ENCODE peak calls at places on chromosomes 6 and 20, in nine cellular contexts. C is right lobe of liver; D is GM23248; Z is stomach; X is heart left ventricle; O is CD8-positive, alpha-beta T cell; T is mammary epithelial cell; P is H9; A is psoas muscle. R is an unnamed sample.

GRCh38 chr6:35161265-35161664 is 20.1 kb upstream of the TCP11 start:
- DNase-seq in C (no peak), A (no peak), O (no peak), P (no peak), D (no peak), Z (no peak), X (no peak), T (no peak), R (no peak)

GRCh38 chr6:6131492-6132109 is 124.9 kb upstream of the NRN1 start:
- DNase-seq in A (no peak), D (peak; percentile 57), C (no peak), P (peak; percentile 55), Z (no peak), O (no peak), X (no peak), T (peak; percentile 21), R (no peak)

GRCh38 chr20:46308258-46309157 is at the start of gene CDH22:
- DNase-seq in A (peak; percentile 55), C (no peak), X (peak; percentile 51), Z (peak; percentile 45), D (peak; percentile 65), P (peak; percentile 53), O (peak; percentile 13), T (no peak), R (no peak)

GRCh38 chr20:57061058-57061900 is 205.2 kb downstream of the BMP7 start:
- DNase-seq in O (no peak), T (peak; percentile 21), Z (no peak), X (no peak), A (no peak), D (peak; percentile 52), C (no peak), P (peak; percentile 78), R (no peak)

GRCh38 chr6:105029581-105029980 is 72.7 kb downstream of the LIN28B start:
- DNase-seq in D (no peak), X (no peak), Z (no peak), P (no peak), O (no peak), A (no peak), C (no peak), T (no peak), R (no peak)

GRCh38 chr6:106963544-106963943 is 11.0 kb downstream of the CD24 start:
- DNase-seq in P (no peak), O (no peak), C (no peak), Z (no peak), D (no peak), X (no peak), T (no peak), A (no peak), R (no peak)

GRCh38 chr6:26022166-26022510 is 59.5 kb downstream of the TRIM38 start:
- DNase-seq in C (no peak), Z (peak; percentile 60), X (peak; percentile 61), D (peak; percentile 92), O (peak; percentile 36), T (peak; percentile 31), P (no peak), A (no peak), R (no peak)

GRCh38 chr20:3932277-3933073 is 43.3 kb downstream of the PANK2 start:
- DNase-seq in A (no peak), T (no peak), X (no peak), Z (no peak), D (peak; percentile 77), O (no peak), P (no peak), C (no peak), R (no peak)

GRCh38 chr20:38426006-38426405 is 9.1 kb downstream of the SNHG17 start:
- DNase-seq in O (no peak), C (no peak), P (no peak), A (peak; percentile 22), Z (no peak), X (peak; percentile 36), D (peak; percentile 98), T (peak; percentile 85), R (no peak)

GRCh38 chr20:61579908-61580307 is 327.8 kb downstream of the CDH4 start:
- DNase-seq in D (no peak), P (no peak), C (no peak), Z (no peak), O (no peak), X (no peak), A (no peak), T (no peak), R (no peak)

GRCh38 chr6:90350689-90351554 is 54.3 kb upstream of the BACH2 start:
- DNase-seq in O (peak; percentile 40), P (no peak), Z (no peak), X (no peak), T (no peak), D (no peak), A (no peak), C (no peak), R (no peak)

GRCh38 chr6:169791721-169792131 is 40.3 kb downstream of the ERMARD start:
- DNase-seq in Z (no peak), P (peak; percentile 8), A (no peak), D (no peak), C (no peak), X (no peak), O (no peak), T (no peak), R (no peak)

GRCh38 chr6:33984466-33985332 is 161.2 kb downstream of the GRM4 start:
- DNase-seq in Z (peak; percentile 20), D (no peak), P (peak; percentile 27), O (no peak), A (no peak), C (no peak), X (no peak), T (no peak), R (no peak)

GRCh38 chr6:103617642-103618041 is 1242.1 kb downstream of the HACE1 start:
- DNase-seq in C (no peak), O (no peak), A (no peak), T (no peak), D (no peak), X (no peak), Z (no peak), P (no peak), R (no peak)

GRCh38 chr6:4728436-4728769 is 47.8 kb upstream of the CDYL start:
- DNase-seq in A (no peak), T (no peak), O (no peak), X (no peak), C (no peak), P (no peak), D (no peak), Z (no peak), R (no peak)

DNA sequence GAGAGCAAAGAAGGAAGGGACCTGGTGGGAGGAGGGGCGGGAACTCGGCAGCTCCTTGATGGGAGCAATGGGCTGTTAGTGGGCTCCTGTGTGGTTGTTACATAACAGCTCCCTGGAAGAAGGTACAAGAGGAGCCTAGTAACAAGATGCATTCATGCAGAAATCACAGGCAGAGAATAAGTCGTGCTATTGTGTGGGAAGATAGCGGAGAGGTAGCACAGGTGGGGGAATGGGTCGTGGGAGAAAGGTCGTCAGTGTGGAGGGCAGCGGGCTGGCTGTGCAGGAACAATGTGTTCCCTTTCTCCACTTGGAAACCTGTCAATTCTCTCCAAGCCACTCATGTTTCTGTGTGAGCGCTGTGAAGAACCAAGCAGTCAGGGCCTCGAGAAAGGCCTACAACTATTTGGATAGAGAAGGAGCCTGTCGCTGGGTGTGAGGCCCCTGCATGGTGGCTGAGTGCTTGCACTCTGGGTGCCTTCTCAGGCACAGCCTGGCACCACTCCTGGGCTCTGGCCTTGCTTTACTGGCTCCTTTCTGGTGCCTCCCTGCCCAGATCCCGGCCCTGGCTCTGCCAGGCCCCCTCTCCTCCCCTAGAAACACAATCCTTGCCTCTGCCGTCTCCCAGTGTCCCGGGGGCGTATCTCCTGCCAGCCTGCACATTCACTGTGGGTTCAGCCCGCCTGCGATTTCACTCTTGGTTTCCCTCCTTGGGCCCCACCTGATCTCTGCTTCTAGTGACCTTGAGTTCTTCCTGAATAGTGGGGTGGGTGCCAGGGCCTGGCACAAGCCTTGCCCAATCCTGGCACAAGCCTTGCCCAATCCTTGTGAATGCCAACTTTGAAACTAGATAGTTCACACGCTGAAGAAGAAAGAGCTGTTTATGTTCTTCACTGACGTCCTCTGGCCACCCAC is 7.4 kb upstream of the FGD2 start:
- DNase-seq in O (no peak), P (no peak), D (no peak), A (peak; percentile 69), X (peak; percentile 87), C (no peak), Z (peak; percentile 86), T (no peak), R (no peak)
- H3K4me1 ChIP-seq in O (no peaks in the 10 kb centered on the region), P (no peaks in the 10 kb centered on the region), D (no peaks in the 10 kb centered on the region), A (peaks cover 20% of the 10 kb centered on the region), X (no peaks in the 10 kb centered on the region), C (no peaks in the 10 kb centered on the region), Z (peaks cover 23% of the 10 kb centered on the region), T (no peaks in the 10 kb centered on the region), R (no peaks in the 10 kb centered on the region)

DNA sequence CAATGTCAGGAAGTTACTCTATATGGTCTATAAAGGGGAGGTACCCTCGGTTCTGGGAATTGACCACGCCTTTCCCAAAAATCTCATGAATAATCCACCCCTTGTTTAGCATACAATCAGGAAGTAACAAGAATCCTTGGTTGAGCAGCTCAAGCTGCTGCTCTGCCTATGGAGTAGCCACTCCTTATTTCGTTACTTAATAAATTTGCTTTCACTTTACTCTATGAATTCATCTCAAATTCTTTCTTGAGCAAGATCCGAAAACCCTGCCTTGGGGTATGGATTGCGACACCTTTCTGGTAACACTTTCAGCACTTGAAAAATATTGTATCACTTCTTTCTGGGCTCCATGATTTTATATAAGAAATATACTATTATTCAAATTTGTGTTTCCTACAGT is 243.1 kb downstream of the BMP2 start:
- DNase-seq in D (peak; percentile 3), A (no peak), C (no peak), O (no peak), T (peak; percentile 70), Z (no peak), X (no peak), P (no peak), R (peak; percentile 9)
- H3K9me3 ChIP-seq in D (peaks cover 4% of the 10 kb centered on the region), A (peaks cover 10% of the 10 kb centered on the region), C (no peaks in the 10 kb centered on the region), O (no peaks in the 10 kb centered on the region), T (peaks cover 6% of the 10 kb centered on the region), Z (peaks cover 4% of the 10 kb centered on the region), X (peaks cover 4% of the 10 kb centered on the region), P (no peaks in the 10 kb centered on the region), R (no peaks in the 10 kb centered on the region)

GRCh38 chr20:23343590-23343989 is 7.0 kb upstream of the NXT1 start:
- DNase-seq in D (no peak), T (no peak), A (no peak), X (no peak), Z (no peak), P (no peak), C (no peak), O (no peak), R (no peak)
- H3K4me1 ChIP-seq in D (no peaks in the 10 kb centered on the region), T (no peaks in the 10 kb centered on the region), A (no peaks in the 10 kb centered on the region), X (no peaks in the 10 kb centered on the region), Z (peaks cover 5% of the 10 kb centered on the region), P (no peaks in the 10 kb centered on the region), C (no peaks in the 10 kb centered on the region), O (no peaks in the 10 kb centered on the region), R (no peaks in the 10 kb centered on the region)

GRCh38 chr6:56263586-56264295 is 16.4 kb upstream of the COL21A1 start:
- DNase-seq in C (no peak), P (no peak), A (no peak), O (no peak), D (no peak), Z (no peak), T (no peak), X (no peak), R (no peak)

GRCh38 chr6:56266011-56266410 is 18.6 kb upstream of the COL21A1 start:
- DNase-seq in A (no peak), D (no peak), P (no peak), T (no peak), C (no peak), Z (no peak), O (no peak), X (no peak), R (no peak)

GRCh38 chr6:56270812-56271441 is 23.5 kb upstream of the COL21A1 start:
- DNase-seq in X (no peak), D (no peak), O (no peak), Z (no peak), A (no peak), C (no peak), T (no peak), P (no peak), R (no peak)

GRCh38 chr6:56268266-56268665 is 20.9 kb upstream of the COL21A1 start:
- DNase-seq in C (no peak), T (no peak), Z (no peak), D (no peak), A (no peak), X (no peak), O (no peak), P (no peak), R (no peak)
- H3K9me3 ChIP-seq in C (no peaks in the 10 kb centered on the region), T (no peaks in the 10 kb centered on the region), Z (peaks cover 17% of the 10 kb centered on the region), D (no peaks in the 10 kb centered on the region), A (no peaks in the 10 kb centered on the region), X (peaks cover 6% of the 10 kb centered on the region), O (no peaks in the 10 kb centered on the region), P (no peaks in the 10 kb centered on the region), R (no peaks in the 10 kb centered on the region)

R was measured in keratinocyte.